ENCODE peak calls at places on chromosomes 11 and 22, in ten cellular contexts. Q is cardiac fibroblast, Z is GM23338, T is upper lobe of right lung, L is astrocyte of the spinal cord, F is GM12865, B is epithelial cell of esophagus, S is fibroblast of pulmonary artery, P is brain microvascular endothelial cell, G is right atrium auricular region. X is an unnamed sample.

GRCh38 chr22:44567846-44568493 is 69.9 kb upstream of the RTL6 start:
- DNase-seq in G (no peak), T (peak), L (peak), P (peak), B (peak), S (peak), Z (peak), F (peak), Q (peak), X (peak)

GRCh38 chr11:45580399-45580798 is 85.0 kb downstream of the CHST1 start:
- DNase-seq in F (peak), Q (peak), P (peak), G (no peak), Z (peak), L (peak), T (peak), B (peak), S (peak), X (no peak)

GRCh38 chr11:69657911-69658605 is 17.1 kb downstream of the LTO1 start:
- DNase-seq in G (no peak), F (no peak), Q (no peak), P (no peak), S (peak), T (peak), Z (peak), B (no peak), L (no peak), X (peak)

GRCh38 chr11:73242291-73243092 is 24.4 kb downstream of the P2RY2 start:
- DNase-seq in S (peak), F (peak), B (peak), T (peak), P (peak), L (peak), Z (peak), G (peak), Q (peak), X (peak)

GRCh38 chr22:44202261-44202789 is 21.6 kb downstream of the PARVG start:
- DNase-seq in F (no peak), Z (no peak), G (no peak), S (peak), P (peak), T (no peak), L (peak), B (no peak), Q (peak), X (no peak)

GRCh38 chr22:19779011-19779421 is 18.4 kb downstream of the TBX1 start:
- DNase-seq in B (no peak), S (no peak), F (no peak), L (no peak), T (no peak), P (no peak), Q (no peak), G (no peak), Z (no peak), X (no peak)

GRCh38 chr11:87176044-87176443 is 138.3 kb downstream of the TMEM135 start:
- DNase-seq in Q (no peak), F (no peak), B (peak), T (no peak), L (peak), S (no peak), P (peak), Z (peak), G (no peak), X (no peak)

GRCh38 chr11:6298605-6299004 is 21.7 kb downstream of the CAVIN3 start:
- DNase-seq in L (no peak), T (peak), Z (peak), G (no peak), P (no peak), Q (peak), F (peak), B (peak), S (peak), X (no peak)

GRCh38 chr11:19929655-19930054 is 217.0 kb downstream of the NAV2 start:
- DNase-seq in L (peak), S (no peak), F (no peak), T (no peak), Q (no peak), B (no peak), G (no peak), P (peak), Z (no peak), X (no peak)

GRCh38 chr22:37569009-37569920 is 9.0 kb downstream of the CDC42EP1 start:
- DNase-seq in F (no peak), L (no peak), G (no peak), Z (peak), Q (no peak), T (peak), P (no peak), S (no peak), B (no peak), X (no peak)

GRCh38 chr11:74024630-74025029 is 15.7 kb upstream of the UCP3 start:
- DNase-seq in T (no peak), L (peak), P (peak), G (peak), B (peak), Q (peak), Z (no peak), F (no peak), S (peak), X (peak)

GRCh38 chr11:116786966-116787365 is 857 bp downstream of the ZPR1 start:
- DNase-seq in S (no peak), T (no peak), P (no peak), G (no peak), Q (no peak), Z (no peak), B (no peak), L (no peak), F (no peak), X (no peak)

GRCh38 chr22:34971456-34971855 is 94.5 kb upstream of the ISX start:
- DNase-seq in F (no peak), B (no peak), Z (no peak), L (no peak), P (no peak), S (no peak), T (no peak), G (no peak), Q (no peak), X (no peak)

GRCh38 chr11:115498354-115498753 is 5.9 kb downstream of the CADM1 start:
- DNase-seq in T (no peak), B (no peak), F (no peak), S (no peak), Z (no peak), P (no peak), G (no peak), L (no peak), Q (no peak), X (no peak)

GRCh38 chr11:13883042-13883441 is 79.5 kb upstream of the SPON1 start:
- DNase-seq in Q (no peak), S (no peak), B (no peak), P (no peak), Z (no peak), F (peak), L (no peak), T (peak), G (no peak), X (no peak)

GRCh38 chr11:71222318-71223080 is 29.9 kb downstream of the SHANK2 start:
- DNase-seq in Q (no peak), S (no peak), F (no peak), Z (no peak), B (no peak), L (no peak), G (no peak), T (peak), P (no peak), X (no peak)

GRCh38 chr22:48449466-48450187 is 1378.0 kb downstream of the BRD1 start:
- DNase-seq in T (peak), G (no peak), L (no peak), P (no peak), S (no peak), F (no peak), B (no peak), Z (no peak), Q (no peak), X (no peak)

GRCh38 chr22:50247748-50248147 is 2.9 kb upstream of the TUBGCP6 start:
- DNase-seq in Z (peak), F (peak), S (peak), T (no peak), B (peak), G (no peak), Q (peak), P (peak), L (peak), X (no peak)

GRCh38 chr22:44033287-44033686 is 9.2 kb downstream of the PARVB start:
- DNase-seq in B (no peak), T (no peak), S (no peak), Z (no peak), L (no peak), Q (no peak), G (no peak), F (no peak), P (no peak), X (no peak)

GRCh38 chr22:19176732-19177131 is 1.8 kb downstream of the SLC25A1 start:
- DNase-seq in F (no peak), G (no peak), S (no peak), L (no peak), B (no peak), Z (no peak), P (no peak), T (no peak), Q (no peak), X (no peak)

GRCh38 chr11:69195819-69196218 is 40.1 kb downstream of the SMIM38 start:
- DNase-seq in T (no peak), P (no peak), S (no peak), Q (no peak), Z (no peak), F (no peak), G (no peak), B (no peak), L (no peak), X (no peak)

GRCh38 chr11:124900464-124900863 is 2.8 kb upstream of the ROBO4 start:
- DNase-seq in Q (peak), B (peak), P (peak), L (peak), T (no peak), Z (no peak), G (no peak), S (peak), F (no peak), X (no peak)

GRCh38 chr22:34587357-34588356 is 478.3 kb upstream of the ISX start:
- DNase-seq in F (no peak), L (no peak), Q (no peak), P (no peak), S (no peak), T (no peak), B (no peak), G (no peak), Z (no peak), X (no peak)

GRCh38 chr22:31603081-31603525 is 58.9 kb downstream of the PISD start:
- DNase-seq in B (no peak), Z (no peak), Q (peak), T (no peak), L (no peak), P (no peak), F (no peak), S (no peak), G (no peak), X (peak)

GRCh38 chr11:74672956-74673895 is 58.0 kb downstream of the CHRDL2 start:
- DNase-seq in F (no peak), Z (no peak), L (peak), G (peak), T (no peak), S (peak), Q (peak), B (peak), P (peak), X (peak)

GRCh38 chr22:42926034-42926433 is 69.0 kb upstream of the ARFGAP3 start:
- DNase-seq in Z (no peak), S (no peak), T (peak), B (no peak), F (no peak), P (no peak), G (no peak), L (no peak), Q (peak), X (no peak)

GRCh38 chr11:61315260-61315659 is 17.6 kb downstream of the DDB1 start:
- DNase-seq in Z (no peak), Q (no peak), B (peak), F (no peak), P (no peak), T (no peak), G (no peak), L (no peak), S (no peak), X (no peak)

GRCh38 chr22:41535244-41535643 is 9.0 kb downstream of the POLR3H start:
- DNase-seq in Q (peak), F (no peak), G (no peak), Z (peak), P (no peak), B (no peak), S (no peak), T (no peak), L (no peak), X (no peak)

GRCh38 chr11:2382927-2383822 is 6.1 kb downstream of the CD81 start:
- DNase-seq in G (peak), F (no peak), T (no peak), L (no peak), S (peak), Q (peak), Z (peak), B (no peak), P (no peak), X (no peak)

GRCh38 chr11:59957094-59957493 is 6.7 kb upstream of the OOSP4A start:
- DNase-seq in F (no peak), S (peak), T (no peak), Q (no peak), B (peak), P (peak), G (no peak), L (no peak), Z (no peak), X (no peak)

GRCh38 chr11:57770793-57771192 is 9.2 kb downstream of the CTNND1 start:
- DNase-seq in T (no peak), G (no peak), Q (no peak), Z (no peak), L (no peak), P (no peak), F (no peak), S (no peak), B (no peak), X (no peak)

GRCh38 chr11:74720596-74721478 is 10.4 kb downstream of the CHRDL2 start:
- DNase-seq in S (peak), F (no peak), Z (peak), P (no peak), Q (peak), B (peak), G (peak), T (peak), L (no peak), X (no peak)

GRCh38 chr11:117454564-117454917 is 126.9 kb downstream of the CEP164 start:
- DNase-seq in F (no peak), T (peak), Z (no peak), B (no peak), Q (no peak), P (no peak), S (no peak), L (no peak), G (no peak), X (no peak)

GRCh38 chr11:62497132-62497915 is 49.3 kb downstream of the AHNAK start:
- DNase-seq in L (peak), S (peak), P (peak), G (no peak), F (peak), T (no peak), Q (peak), Z (peak), B (peak), X (no peak)

GRCh38 chr22:45877651-45878050 is 99.3 kb downstream of the WNT7B start:
- DNase-seq in B (no peak), T (no peak), Z (no peak), S (no peak), Q (no peak), L (no peak), F (no peak), P (no peak), G (no peak), X (peak)
- H3K4me3 ChIP-seq in B (no peak), T (no peak), Z (no peak), S (no peak), Q (no peak), L (no peak), F (no peak), P (no peak), G (no peak), X (no peak)

DNA sequence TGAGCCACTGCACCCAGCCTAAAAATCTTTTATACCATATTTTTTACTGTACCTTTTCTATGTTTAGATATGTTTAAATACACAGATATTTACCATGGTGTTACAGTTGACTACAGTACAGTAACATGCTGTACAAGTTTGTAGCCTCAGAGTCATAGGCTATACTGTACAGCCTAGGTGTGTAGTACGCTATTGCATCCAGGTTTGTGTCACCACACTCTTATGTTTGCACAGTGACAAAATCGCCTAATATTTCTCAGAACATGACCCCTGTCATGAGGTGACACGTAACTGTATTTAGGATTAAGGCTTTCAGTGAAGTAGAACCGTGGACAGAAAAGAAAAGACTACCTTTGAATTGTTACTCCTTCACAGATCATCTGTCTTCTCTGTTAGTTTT is 83.8 kb downstream of the ZNRF3 start:
- DNase-seq in L (no peak), S (no peak), G (no peak), P (no peak), T (no peak), F (no peak), Q (no peak), Z (no peak), B (no peak), X (no peak)
- TF ChIP-seq CTCF in L (no peak), S (no peak), G (no peak), P (no peak), T (no peak), F (no peak), Q (no peak), Z (no peak), B (no peak), X (no peak)

GRCh38 chr11:64268028-64268686 is 16.3 kb downstream of the BAD start:
- DNase-seq in F (no peak), L (no peak), S (peak), Q (peak), T (no peak), Z (no peak), G (no peak), B (no peak), P (no peak), X (no peak)
- H3K4me3 ChIP-seq in F (peak), L (no peak), S (peak), Q (peak), T (peak), Z (peak), G (no peak), B (no peak), P (no peak), X (no peak)

GRCh38 chr11:68043349-68044144 is 4.7 kb downstream of the TCIRG1 start:
- DNase-seq in F (no peak), G (no peak), L (peak), Z (no peak), P (peak), B (no peak), T (peak), Q (peak), S (peak), X (no peak)

GRCh38 chr11:68044898-68045351 is 6.1 kb downstream of the TCIRG1 start:
- DNase-seq in P (no peak), Z (no peak), B (no peak), G (no peak), L (no peak), T (peak), F (no peak), S (no peak), Q (no peak), X (no peak)

GRCh38 chr11:68043029-68043348 is 4.2 kb downstream of the TCIRG1 start:
- DNase-seq in F (no peak), P (no peak), Z (no peak), Q (no peak), G (no peak), S (no peak), B (no peak), L (no peak), T (no peak), X (no peak)

GRCh38 chr11:68045900-68046299 is 7.1 kb downstream of the TCIRG1 start:
- DNase-seq in B (no peak), G (no peak), Z (no peak), P (no peak), S (no peak), T (peak), Q (no peak), L (no peak), F (no peak), X (no peak)

GRCh38 chr11:68044145-68044813 is 5.5 kb downstream of the TCIRG1 start:
- DNase-seq in F (no peak), P (no peak), L (no peak), Z (no peak), S (no peak), G (no peak), T (no peak), B (no peak), Q (no peak), X (no peak)
- TF ChIP-seq CTCF in F (no peak), P (peak), L (no peak), Z (peak), S (no peak), G (no peak), T (no peak), B (no peak), Q (no peak), X (no peak)

GRCh38 chr11:27721505-27722116 is 21.4 kb upstream of the BDNF start:
- DNase-seq in F (no peak), S (no peak), T (no peak), Q (no peak), L (no peak), Z (peak), G (no peak), B (no peak), P (no peak), X (no peak)

GRCh38 chr11:27722945-27723344 is 22.7 kb upstream of the BDNF start:
- DNase-seq in G (no peak), L (peak), Z (peak), S (no peak), F (no peak), B (no peak), P (peak), Q (no peak), T (no peak), X (no peak)

GRCh38 chr11:27723685-27724084 is 23.4 kb upstream of the BDNF start:
- DNase-seq in T (no peak), Q (no peak), G (no peak), B (no peak), F (no peak), S (no peak), Z (no peak), P (no peak), L (no peak), X (no peak)

GRCh38 chr11:27720277-27720830 is 20.1 kb upstream of the BDNF start:
- DNase-seq in B (peak), L (peak), T (no peak), P (peak), Z (peak), Q (peak), G (no peak), S (peak), F (peak), X (no peak)

GRCh38 chr11:27722117-27722844 is 22.0 kb upstream of the BDNF start:
- DNase-seq in S (peak), T (no peak), P (peak), B (peak), Z (peak), Q (peak), F (peak), L (peak), G (no peak), X (no peak)
- H3K4me3 ChIP-seq in S (peak), T (no peak), P (peak), B (peak), Z (peak), Q (peak), F (peak), L (peak), G (no peak), X (peak)

GRCh38 chr11:76512851-76513653 is 68.2 kb downstream of the EMSY start:
- DNase-seq in B (peak), L (peak), P (no peak), Z (peak), T (no peak), Q (peak), F (peak), G (no peak), S (peak), X (no peak)
- TF ChIP-seq CTCF in B (peak), L (peak), P (peak), Z (no peak), T (peak), Q (peak), F (peak), G (no peak), S (peak), X (no peak)

DNA sequence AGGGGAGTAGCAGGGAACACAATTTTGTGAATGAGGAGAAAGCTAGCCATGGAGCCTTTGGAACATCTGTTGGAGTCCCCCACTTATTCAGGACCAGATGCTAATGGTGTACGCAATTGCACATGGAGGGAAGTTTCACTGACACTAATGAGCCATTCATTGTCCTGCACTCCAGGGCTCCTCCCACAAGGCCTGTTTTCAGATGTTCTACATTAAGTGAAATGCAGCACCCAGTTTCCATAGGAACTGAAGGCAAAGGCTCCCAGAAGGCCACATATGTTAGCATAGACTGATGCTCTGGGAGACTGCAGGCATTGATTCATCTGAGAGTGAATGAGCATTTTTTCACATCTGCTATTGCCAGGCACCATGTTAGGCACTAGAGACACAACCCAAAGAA is 399.5 kb downstream of the ETS1 start:
- DNase-seq in G (no peak), Q (peak), P (no peak), B (no peak), S (no peak), F (no peak), Z (no peak), T (no peak), L (no peak), X (no peak)
- H3K4me3 ChIP-seq in G (no peak), Q (no peak), P (no peak), B (no peak), S (no peak), F (no peak), Z (no peak), T (no peak), L (no peak), X (no peak)

GRCh38 chr11:114259551-114259983 is 36.6 kb upstream of the NNMT start:
- DNase-seq in S (no peak), Z (no peak), G (no peak), F (no peak), L (no peak), Q (no peak), P (no peak), T (peak), B (no peak), X (no peak)
- TF ChIP-seq CTCF in S (no peak), Z (no peak), G (no peak), F (no peak), L (no peak), Q (no peak), P (no peak), T (no peak), B (no peak), X (no peak)